ENCODE peak calls at places on chromosomes 3 and 15, in seven cellular contexts. I is mesenchymal stem cell, C is IMR-90, K is H9, L is H1, O is neuronal stem cell, Y is trophoblast cell. Z is an unnamed sample.

GRCh38 chr3:143526016-143526540 is 322.2 kb downstream of the SLC9A9 start:
- DNase-seq in I (peak), C (no peak), K (no peak), L (no peak), O (no peak), Y (peak), Z (peak)

GRCh38 chr3:24725514-24726255 is 231.0 kb upstream of the THRB start:
- DNase-seq in I (no peak), C (no peak), K (no peak), L (no peak), O (no peak), Y (peak), Z (no peak)

GRCh38 chr3:27570421-27571106 is 86.4 kb upstream of the SLC4A7 start:
- DNase-seq in I (no peak), C (no peak), K (no peak), L (no peak), O (no peak), Y (no peak), Z (no peak)

GRCh38 chr3:146390006-146390772 is 79.2 kb downstream of the PLSCR2 start:
- DNase-seq in I (no peak), C (no peak), K (no peak), L (no peak), O (no peak), Y (no peak), Z (no peak)

GRCh38 chr3:22996926-22997600 is 206.1 kb upstream of the UBE2E2 start:
- DNase-seq in I (no peak), C (no peak), K (no peak), L (no peak), O (no peak), Y (no peak), Z (peak)

GRCh38 chr3:154247806-154248480 is 76.3 kb downstream of the DHX36 start:
- DNase-seq in I (no peak), C (no peak), K (no peak), L (no peak), O (peak), Y (no peak), Z (no peak)

GRCh38 chr3:133386876-133387275 is 13.0 kb upstream of the BFSP2 start:
- DNase-seq in I (no peak), C (no peak), K (no peak), L (no peak), O (no peak), Y (no peak), Z (no peak)

GRCh38 chr3:138412821-138413531 is 21.4 kb upstream of the ESYT3 start:
- DNase-seq in I (peak), C (peak), K (peak), L (no peak), O (no peak), Y (peak), Z (peak)

GRCh38 chr3:48561045-48561736 is 2.4 kb downstream of the UCN2 start:
- DNase-seq in I (peak), C (peak), K (peak), L (peak), O (peak), Y (peak), Z (peak)

GRCh38 chr15:71471347-71471746 is 339.0 kb upstream of the NR2E3 start:
- DNase-seq in I (no peak), C (peak), K (no peak), L (no peak), O (no peak), Y (peak), Z (peak)

GRCh38 chr3:124257332-124257864 is 265.5 kb upstream of the ROPN1 start:
- DNase-seq in I (no peak), C (no peak), K (no peak), L (no peak), O (no peak), Y (no peak), Z (no peak)

GRCh38 chr15:48352474-48353072 is 21.3 kb downstream of the DUT start:
- DNase-seq in I (peak), C (peak), K (peak), L (peak), O (peak), Y (peak), Z (peak)

GRCh38 chr15:74763416-74763815 is 14.8 kb downstream of the CYP1A2 start:
- DNase-seq in I (no peak), C (no peak), K (no peak), L (no peak), O (no peak), Y (peak), Z (no peak)

GRCh38 chr15:88917764-88918163 is 4.6 kb upstream of the MFGE8 start:
- DNase-seq in I (no peak), C (no peak), K (no peak), L (no peak), O (no peak), Y (no peak), Z (no peak)

GRCh38 chr3:8871306-8871705 is 92.0 kb downstream of the RAD18 start:
- DNase-seq in I (peak), C (no peak), K (no peak), L (no peak), O (no peak), Y (no peak), Z (no peak)

GRCh38 chr3:128060473-128061381 is 8.5 kb downstream of the SEC61A1 start:
- DNase-seq in I (no peak), C (peak), K (no peak), L (no peak), O (no peak), Y (peak), Z (no peak)

GRCh38 chr3:158272071-158272470 is 162.2 kb downstream of the RSRC1 start:
- DNase-seq in I (no peak), C (no peak), K (no peak), L (no peak), O (no peak), Y (no peak), Z (no peak)

GRCh38 chr3:29525254-29525881 is 244.5 kb downstream of the RBMS3 start:
- DNase-seq in I (peak), C (peak), K (no peak), L (no peak), O (no peak), Y (no peak), Z (no peak)

GRCh38 chr3:195247863-195248189 is 23.1 kb downstream of the XXYLT1 start:
- DNase-seq in I (no peak), C (no peak), K (no peak), L (no peak), O (no peak), Y (no peak), Z (peak)

GRCh38 chr3:166248784-166249183 is 411.6 kb upstream of the BCHE start:
- DNase-seq in I (no peak), C (no peak), K (no peak), L (no peak), O (no peak), Y (peak), Z (peak)

GRCh38 chr15:40087991-40088928 is 20.4 kb downstream of the BMF start:
- DNase-seq in I (peak), C (no peak), K (no peak), L (no peak), O (no peak), Y (peak), Z (no peak)

GRCh38 chr3:134038716-134039115 is 9.0 kb upstream of the SLCO2A1 start:
- DNase-seq in I (no peak), C (no peak), K (no peak), L (no peak), O (no peak), Y (no peak), Z (no peak)

GRCh38 chr3:161222662-161223061 is 1.6 kb downstream of the NMD3 start:
- DNase-seq in I (peak), C (peak), K (no peak), L (no peak), O (no peak), Y (no peak), Z (peak)

GRCh38 chr3:23865595-23866396 is 51.0 kb downstream of the NKIRAS1 start:
- DNase-seq in I (peak), C (peak), K (peak), L (peak), O (peak), Y (no peak), Z (peak)

GRCh38 chr15:77815015-77815414 is 182.3 kb upstream of the LINGO1 start:
- DNase-seq in I (no peak), C (no peak), K (no peak), L (no peak), O (no peak), Y (no peak), Z (no peak)

GRCh38 chr3:15633159-15633558 is 31.6 kb downstream of the BTD start:
- DNase-seq in I (no peak), C (no peak), K (no peak), L (no peak), O (no peak), Y (no peak), Z (no peak)

GRCh38 chr3:131386429-131386926 is 4.9 kb downstream of the NUDT16 start:
- DNase-seq in I (peak), C (no peak), K (no peak), L (no peak), O (no peak), Y (peak), Z (peak)

GRCh38 chr3:9225268-9225667 is 24.2 kb downstream of the SRGAP3 start:
- DNase-seq in I (no peak), C (no peak), K (no peak), L (no peak), O (no peak), Y (no peak), Z (peak)

GRCh38 chr3:123027292-123028232 is at the start of gene SEMA5B:
- DNase-seq in I (peak), C (no peak), K (peak), L (no peak), O (peak), Y (peak), Z (peak)

GRCh38 chr3:10594915-10595314 is 89.5 kb upstream of the ATP2B2 start:
- DNase-seq in I (peak), C (peak), K (peak), L (peak), O (peak), Y (peak), Z (peak)

GRCh38 chr3:143951351-143951971 is 20.2 kb upstream of the DIPK2A start:
- DNase-seq in I (peak), C (peak), K (no peak), L (no peak), O (peak), Y (peak), Z (peak)

GRCh38 chr3:122416966-122417365 is 1.1 kb upstream of the WDR5B start:
- DNase-seq in I (peak), C (no peak), K (no peak), L (no peak), O (no peak), Y (peak), Z (peak)

GRCh38 chr3:125245521-125245920 is 33.0 kb upstream of the SLC12A8 start:
- DNase-seq in I (no peak), C (peak), K (no peak), L (no peak), O (no peak), Y (no peak), Z (no peak)

GRCh38 chr3:34146596-34146995 is 348.2 kb downstream of the PDCD6IP start:
- DNase-seq in I (no peak), C (no peak), K (no peak), L (no peak), O (no peak), Y (no peak), Z (no peak)

GRCh38 chr3:139935866-139936817 is 1.2 kb downstream of the CLSTN2 start:
- DNase-seq in I (peak), C (no peak), K (peak), L (no peak), O (peak), Y (no peak), Z (peak)

GRCh38 chr3:100982710-100983109 is 10.5 kb downstream of the ABI3BP start:
- DNase-seq in I (no peak), C (peak), K (no peak), L (no peak), O (no peak), Y (no peak), Z (no peak)

DNA sequence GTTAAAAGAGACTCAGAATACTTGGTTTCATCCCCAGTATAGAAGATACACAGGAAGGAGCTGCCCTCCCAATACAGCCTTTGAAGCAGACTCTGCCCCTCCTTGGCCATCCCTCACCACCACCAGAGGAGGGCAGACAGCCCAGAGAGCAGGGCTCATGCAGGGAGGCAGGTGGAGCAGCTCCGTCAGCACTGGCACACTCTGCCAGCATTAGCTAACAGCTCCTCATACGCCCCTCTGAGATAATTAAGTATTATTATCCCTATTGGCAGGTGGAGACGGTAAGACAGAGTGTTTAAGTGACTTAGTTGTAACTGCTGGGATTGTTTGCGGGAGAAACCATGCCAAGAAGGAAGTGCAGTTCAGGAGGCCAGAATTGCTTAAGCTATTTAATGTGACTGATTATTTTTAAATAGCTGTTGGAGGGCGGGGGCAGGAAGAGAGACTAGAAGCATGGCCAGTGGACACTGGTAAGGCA is 434.0 kb downstream of the EPHB1 start:
- DNase-seq in I (no peak), C (no peak), K (peak), L (no peak), O (no peak), Y (no peak), Z (no peak)
- H2AK5ac ChIP-seq in I (no peak), C (no peak), K (no peak), L (peak), O (no peak), Y (no peak), Z (no peak)

DNA sequence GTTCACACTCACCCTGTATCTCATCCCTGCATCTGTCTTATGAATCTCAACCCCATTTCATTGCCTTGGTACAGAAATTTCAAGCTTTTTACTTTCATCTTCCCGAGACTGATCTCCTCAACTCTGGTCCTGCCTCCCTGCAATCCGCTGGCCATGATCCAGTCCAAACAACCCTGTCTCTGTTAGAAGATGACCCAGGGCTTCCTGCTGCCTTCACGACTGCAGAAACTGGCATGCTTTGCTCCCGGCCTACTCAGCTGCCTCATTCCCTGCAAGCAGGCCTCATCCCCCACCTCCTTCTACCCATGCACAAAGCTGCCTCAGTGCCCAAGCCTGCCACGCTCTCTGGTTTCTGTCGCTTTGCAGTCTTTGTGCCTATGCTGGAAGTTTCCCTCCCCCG is 12.4 kb downstream of the HES1 start:
- DNase-seq in I (no peak), C (peak), K (no peak), L (no peak), O (no peak), Y (no peak), Z (no peak)
- H2AK5ac ChIP-seq in I (peak), C (no peak), K (no peak), L (no peak), O (no peak), Y (no peak), Z (no peak)

DNA sequence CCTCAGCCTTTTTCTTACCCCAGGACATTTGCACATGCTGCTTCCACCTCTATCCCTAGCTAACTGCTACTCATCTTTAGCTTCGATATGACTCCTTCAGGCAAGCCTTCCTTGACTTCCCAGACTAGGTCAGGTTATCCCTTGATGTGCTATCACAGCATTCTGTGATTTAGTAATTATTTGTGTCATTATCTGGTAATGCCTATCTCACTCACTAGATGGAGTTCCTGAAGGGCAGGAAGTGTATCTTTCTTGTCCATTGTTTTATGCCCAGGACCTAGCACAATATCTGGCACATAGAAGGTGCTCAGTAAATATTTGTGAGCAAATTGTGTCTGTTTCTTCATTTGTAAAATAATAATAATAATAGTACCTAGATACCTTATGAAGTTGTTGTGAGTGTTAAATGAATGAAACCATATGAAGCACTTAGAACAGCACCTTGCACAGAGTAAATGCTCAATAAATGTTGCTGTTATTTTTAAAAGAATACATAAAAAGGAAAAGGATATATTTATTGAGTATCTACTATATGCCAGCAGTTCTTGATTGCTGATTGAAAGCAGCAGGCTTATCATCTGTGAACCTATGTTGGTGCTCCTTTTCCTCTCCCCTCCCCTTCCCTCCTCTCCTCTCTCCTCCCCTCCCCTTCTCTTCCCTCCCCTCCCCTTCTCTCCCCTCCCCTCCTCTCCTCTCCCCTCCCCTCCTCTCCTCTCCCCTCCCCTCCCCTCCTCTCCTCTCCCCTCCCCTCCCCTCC is 31.5 kb downstream of the SQOR start:
- DNase-seq in I (no peak), C (no peak), K (no peak), L (no peak), O (no peak), Y (no peak), Z (no peak)
- H2AK5ac ChIP-seq in I (peak), C (no peak), K (no peak), L (no peak), O (no peak), Y (no peak), Z (no peak)

DNA sequence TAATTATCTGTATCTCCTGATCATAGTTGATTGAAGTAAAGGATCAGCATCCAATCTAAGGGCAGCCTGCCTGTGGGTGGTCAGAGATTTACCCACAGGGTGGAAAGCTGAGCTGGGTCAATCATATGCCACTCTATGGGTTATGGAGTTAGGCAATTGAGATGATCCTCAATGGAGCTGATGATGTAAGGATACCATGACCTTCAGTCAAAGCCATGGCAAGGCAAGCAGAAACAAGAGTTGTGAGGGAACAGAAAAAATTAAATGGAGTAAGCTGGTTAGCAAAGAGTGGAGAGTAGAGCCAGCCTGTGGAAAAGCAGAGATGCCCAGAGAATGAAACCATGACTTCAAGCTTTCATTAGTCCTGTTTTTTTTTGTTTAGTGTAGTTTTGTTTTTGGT is 5.7 kb upstream of the IQGAP1 start:
- DNase-seq in I (no peak), C (no peak), K (no peak), L (no peak), O (no peak), Y (no peak), Z (no peak)
- H2AK5ac ChIP-seq in I (no peak), C (no peak), K (no peak), L (peak), O (no peak), Y (no peak), Z (no peak)

DNA sequence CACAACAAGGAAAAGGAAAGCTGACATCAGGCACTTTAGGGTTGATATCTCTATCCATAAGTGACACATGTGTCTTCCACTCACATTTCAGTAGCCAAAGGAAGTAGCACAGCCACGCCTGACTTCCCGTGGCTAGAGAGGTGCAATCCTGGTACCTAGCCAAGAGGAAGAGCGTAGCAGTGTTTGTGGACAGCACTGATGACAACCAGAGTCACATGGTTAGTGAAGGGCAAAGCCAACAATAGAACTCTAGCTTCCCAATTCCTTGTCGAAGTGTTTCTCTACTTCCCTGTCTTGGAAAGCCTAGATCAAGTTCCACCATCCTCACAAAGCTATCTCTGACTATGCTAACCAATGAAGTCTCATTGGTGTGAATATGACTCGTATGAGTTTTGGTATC is 189.2 kb downstream of the RSL24D1 start:
- DNase-seq in I (no peak), C (no peak), K (no peak), L (no peak), O (no peak), Y (no peak), Z (no peak)
- H2AK5ac ChIP-seq in I (no peak), C (no peak), K (no peak), L (no peak), O (no peak), Y (no peak), Z (no peak)

GRCh38 chr3:177494216-177494615 is 296.9 kb upstream of the TBL1XR1 start:
- DNase-seq in I (no peak), C (no peak), K (no peak), L (no peak), O (no peak), Y (no peak), Z (no peak)
- H2AK5ac ChIP-seq in I (no peak), C (no peak), K (no peak), L (no peak), O (no peak), Y (no peak), Z (no peak)

GRCh38 chr3:63862804-63863149 is 828 bp downstream of the THOC7 start:
- DNase-seq in I (no peak), C (no peak), K (no peak), L (no peak), O (no peak), Y (no peak), Z (no peak)
- H2AK5ac ChIP-seq in I (peak), C (peak), K (no peak), L (peak), O (no peak), Y (peak), Z (peak)

GRCh38 chr3:71011565-71012287 is 571.8 kb downstream of the FOXP1 start:
- DNase-seq in I (peak), C (peak), K (no peak), L (no peak), O (no peak), Y (no peak), Z (no peak)

GRCh38 chr3:71010731-71011455 is 572.6 kb downstream of the FOXP1 start:
- DNase-seq in I (no peak), C (peak), K (no peak), L (no peak), O (no peak), Y (no peak), Z (no peak)

GRCh38 chr3:71016141-71016845 is 567.2 kb downstream of the FOXP1 start:
- DNase-seq in I (no peak), C (no peak), K (no peak), L (no peak), O (no peak), Y (no peak), Z (no peak)

GRCh38 chr3:71008350-71008923 is 575.1 kb downstream of the FOXP1 start:
- DNase-seq in I (no peak), C (no peak), K (no peak), L (no peak), O (no peak), Y (no peak), Z (peak)

DNA sequence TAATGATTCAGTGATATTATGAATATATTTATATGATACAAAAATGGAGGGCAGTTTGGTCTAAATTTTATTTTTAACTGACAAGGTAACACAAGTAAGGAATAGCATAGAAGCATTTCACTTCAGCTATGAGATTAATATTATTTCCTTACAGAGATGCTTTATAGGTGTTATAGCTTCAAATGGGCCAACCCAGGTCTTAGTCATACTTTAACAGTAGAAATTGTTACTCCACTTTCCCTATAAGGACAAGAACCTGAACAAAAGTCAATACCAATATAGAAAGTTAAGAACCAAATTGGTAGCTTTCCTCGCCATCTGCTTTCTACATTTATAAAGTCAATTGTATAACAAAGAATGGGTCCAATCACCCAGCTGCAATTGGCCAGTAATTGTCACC is 570.6 kb downstream of the FOXP1 start:
- DNase-seq in I (no peak), C (no peak), K (no peak), L (no peak), O (no peak), Y (no peak), Z (no peak)
- H2AK5ac ChIP-seq in I (no peak), C (no peak), K (no peak), L (no peak), O (no peak), Y (no peak), Z (no peak)